ENCODE peak calls at places on chromosome 18, in nine cellular contexts. One of them, this sample, is unnamed. For H3K9me3, the result is how much of the 10 kb centered on the place peaks cover.

GRCh38 chr18:23939366-23939765 is 75.2 kb upstream of the TTC39C start:
- DNase-seq in tibial artery: no peak
- DNase-seq in cardiac muscle cell: peak
- DNase-seq in astrocyte: no peak
- DNase-seq in mucosa of descending colon: no peak
- DNase-seq in lung: no peak
- DNase-seq in upper lobe of right lung: no peak
- DNase-seq in endodermal cell: no peak
- DNase-seq in testis: no peak
- DNase-seq in this sample: no peak

GRCh38 chr18:71036783-71037182 is 747.9 kb downstream of the SOCS6 start:
- DNase-seq in upper lobe of right lung: no peak
- DNase-seq in astrocyte: peak
- DNase-seq in mucosa of descending colon: no peak
- DNase-seq in endodermal cell: no peak
- DNase-seq in tibial artery: no peak
- DNase-seq in testis: no peak
- DNase-seq in cardiac muscle cell: no peak
- DNase-seq in lung: no peak
- DNase-seq in this sample: no peak

GRCh38 chr18:47883771-47884413 is 46.6 kb downstream of the SMAD2 start:
- DNase-seq in endodermal cell: no peak
- DNase-seq in lung: no peak
- DNase-seq in mucosa of descending colon: no peak
- DNase-seq in upper lobe of right lung: no peak
- DNase-seq in astrocyte: peak
- DNase-seq in tibial artery: no peak
- DNase-seq in cardiac muscle cell: no peak
- DNase-seq in testis: no peak
- DNase-seq in this sample: no peak

GRCh38 chr18:58584219-58585127 is 44.4 kb downstream of the ALPK2 start:
- DNase-seq in lung: no peak
- DNase-seq in astrocyte: peak
- DNase-seq in mucosa of descending colon: no peak
- DNase-seq in testis: no peak
- DNase-seq in tibial artery: no peak
- DNase-seq in upper lobe of right lung: no peak
- DNase-seq in endodermal cell: peak
- DNase-seq in cardiac muscle cell: peak
- DNase-seq in this sample: no peak

GRCh38 chr18:11149441-11150270 is at the start of gene PIEZO2:
- DNase-seq in tibial artery: peak
- DNase-seq in mucosa of descending colon: peak
- DNase-seq in lung: peak
- DNase-seq in testis: peak
- DNase-seq in astrocyte: peak
- DNase-seq in cardiac muscle cell: peak
- DNase-seq in upper lobe of right lung: peak
- DNase-seq in endodermal cell: peak
- DNase-seq in this sample: no peak

GRCh38 chr18:3444954-3445353 is 5.0 kb upstream of the TGIF1 start:
- DNase-seq in upper lobe of right lung: no peak
- DNase-seq in lung: no peak
- DNase-seq in astrocyte: no peak
- DNase-seq in endodermal cell: no peak
- DNase-seq in testis: no peak
- DNase-seq in mucosa of descending colon: no peak
- DNase-seq in tibial artery: no peak
- DNase-seq in cardiac muscle cell: no peak
- DNase-seq in this sample: no peak

GRCh38 chr18:3494245-3494526 is 44.2 kb downstream of the TGIF1 start:
- DNase-seq in testis: no peak
- DNase-seq in upper lobe of right lung: no peak
- DNase-seq in astrocyte: no peak
- DNase-seq in endodermal cell: no peak
- DNase-seq in cardiac muscle cell: no peak
- DNase-seq in tibial artery: no peak
- DNase-seq in mucosa of descending colon: no peak
- DNase-seq in lung: no peak
- DNase-seq in this sample: no peak

GRCh38 chr18:22113144-22113813 is 56.1 kb upstream of the GATA6 start:
- DNase-seq in endodermal cell: no peak
- DNase-seq in mucosa of descending colon: peak
- DNase-seq in astrocyte: no peak
- DNase-seq in lung: no peak
- DNase-seq in cardiac muscle cell: no peak
- DNase-seq in testis: no peak
- DNase-seq in upper lobe of right lung: no peak
- DNase-seq in tibial artery: no peak
- DNase-seq in this sample: no peak

GRCh38 chr18:59218018-59218417 is 1.9 kb upstream of the GRP start:
- DNase-seq in mucosa of descending colon: no peak
- DNase-seq in testis: no peak
- DNase-seq in lung: no peak
- DNase-seq in astrocyte: no peak
- DNase-seq in endodermal cell: no peak
- DNase-seq in cardiac muscle cell: no peak
- DNase-seq in tibial artery: no peak
- DNase-seq in upper lobe of right lung: no peak
- DNase-seq in this sample: no peak

GRCh38 chr18:26465431-26465830 is 82.9 kb downstream of the KCTD1 start:
- DNase-seq in cardiac muscle cell: no peak
- DNase-seq in lung: no peak
- DNase-seq in endodermal cell: no peak
- DNase-seq in testis: no peak
- DNase-seq in tibial artery: no peak
- DNase-seq in mucosa of descending colon: no peak
- DNase-seq in upper lobe of right lung: no peak
- DNase-seq in astrocyte: no peak
- DNase-seq in this sample: no peak

GRCh38 chr18:50286391-50287027 is 983 bp downstream of the CXXC1 start:
- DNase-seq in lung: no peak
- DNase-seq in testis: peak
- DNase-seq in cardiac muscle cell: no peak
- DNase-seq in astrocyte: peak
- DNase-seq in endodermal cell: peak
- DNase-seq in tibial artery: no peak
- DNase-seq in mucosa of descending colon: peak
- DNase-seq in upper lobe of right lung: peak
- DNase-seq in this sample: no peak

GRCh38 chr18:44579028-44579692 is 101.5 kb upstream of the SETBP1 start:
- DNase-seq in lung: no peak
- DNase-seq in mucosa of descending colon: no peak
- DNase-seq in testis: no peak
- DNase-seq in astrocyte: peak
- DNase-seq in endodermal cell: peak
- DNase-seq in cardiac muscle cell: peak
- DNase-seq in upper lobe of right lung: no peak
- DNase-seq in tibial artery: no peak
- DNase-seq in this sample: no peak

GRCh38 chr18:37426536-37427080 is 139.0 kb downstream of the CELF4 start:
- DNase-seq in astrocyte: no peak
- DNase-seq in testis: no peak
- DNase-seq in endodermal cell: no peak
- DNase-seq in tibial artery: no peak
- DNase-seq in upper lobe of right lung: no peak
- DNase-seq in cardiac muscle cell: no peak
- DNase-seq in lung: no peak
- DNase-seq in mucosa of descending colon: no peak
- DNase-seq in this sample: no peak

GRCh38 chr18:50203801-50204604 is 9.1 kb upstream of the MYO5B start:
- DNase-seq in lung: peak
- DNase-seq in mucosa of descending colon: peak
- DNase-seq in astrocyte: peak
- DNase-seq in tibial artery: no peak
- DNase-seq in upper lobe of right lung: no peak
- DNase-seq in cardiac muscle cell: peak
- DNase-seq in endodermal cell: peak
- DNase-seq in testis: peak
- DNase-seq in this sample: no peak

GRCh38 chr18:24731981-24732380 is 271.5 kb downstream of the HRH4 start:
- DNase-seq in cardiac muscle cell: no peak
- DNase-seq in mucosa of descending colon: no peak
- DNase-seq in lung: peak
- DNase-seq in testis: no peak
- DNase-seq in tibial artery: no peak
- DNase-seq in upper lobe of right lung: no peak
- DNase-seq in endodermal cell: no peak
- DNase-seq in astrocyte: no peak
- DNase-seq in this sample: no peak

GRCh38 chr18:14106906-14107305 is 25.3 kb downstream of the ZNF519 start:
- DNase-seq in lung: no peak
- DNase-seq in testis: no peak
- DNase-seq in astrocyte: no peak
- DNase-seq in mucosa of descending colon: no peak
- DNase-seq in endodermal cell: no peak
- DNase-seq in cardiac muscle cell: no peak
- DNase-seq in upper lobe of right lung: no peak
- DNase-seq in tibial artery: no peak
- DNase-seq in this sample: no peak
- H3K9me3 ChIP-seq in lung: under half
- H3K9me3 ChIP-seq in testis: under half
- H3K9me3 ChIP-seq in astrocyte: under half
- H3K9me3 ChIP-seq in mucosa of descending colon: under half
- H3K9me3 ChIP-seq in endodermal cell: half or more
- H3K9me3 ChIP-seq in cardiac muscle cell: under half
- H3K9me3 ChIP-seq in upper lobe of right lung: under half
- H3K9me3 ChIP-seq in tibial artery: under half
- H3K9me3 ChIP-seq in this sample: under half

GRCh38 chr18:35603528-35603927 is 22.0 kb downstream of the GALNT1 start:
- DNase-seq in testis: no peak
- DNase-seq in astrocyte: no peak
- DNase-seq in mucosa of descending colon: no peak
- DNase-seq in cardiac muscle cell: no peak
- DNase-seq in lung: no peak
- DNase-seq in endodermal cell: no peak
- DNase-seq in tibial artery: no peak
- DNase-seq in upper lobe of right lung: no peak
- DNase-seq in this sample: no peak
- H3K9me3 ChIP-seq in testis: under half
- H3K9me3 ChIP-seq in astrocyte: under half
- H3K9me3 ChIP-seq in mucosa of descending colon: under half
- H3K9me3 ChIP-seq in cardiac muscle cell: under half
- H3K9me3 ChIP-seq in lung: under half
- H3K9me3 ChIP-seq in endodermal cell: under half
- H3K9me3 ChIP-seq in tibial artery: under half
- H3K9me3 ChIP-seq in upper lobe of right lung: under half
- H3K9me3 ChIP-seq in this sample: under half

DNA sequence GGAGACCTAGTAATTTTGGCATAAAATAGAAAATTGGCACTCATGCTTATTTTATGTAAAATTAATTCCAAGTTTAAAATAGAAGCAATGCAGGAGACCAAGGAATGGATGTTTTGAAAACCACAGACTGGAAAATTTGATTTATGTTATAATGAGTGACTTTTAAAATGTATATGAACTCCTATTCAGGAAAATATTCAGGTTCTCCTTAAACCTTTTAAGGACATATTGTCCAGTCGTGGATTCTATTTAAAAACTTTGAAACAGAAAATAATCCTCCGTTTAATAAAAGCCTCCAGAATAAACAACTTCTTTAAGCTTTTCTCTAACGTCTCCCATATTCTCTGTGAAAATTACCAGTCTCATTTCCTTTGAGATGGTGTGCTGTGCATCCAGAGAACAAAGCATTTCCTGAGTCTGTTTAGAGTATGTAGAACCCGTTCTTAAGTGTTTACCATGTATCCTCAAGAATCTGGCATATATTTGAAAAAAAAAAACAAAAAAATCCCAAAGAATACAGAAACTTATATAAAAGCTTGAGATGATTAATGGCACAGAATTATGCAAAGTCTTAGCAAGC is 8.6 kb upstream of the YES1 start:
- DNase-seq in testis: no peak
- DNase-seq in astrocyte: no peak
- DNase-seq in upper lobe of right lung: no peak
- DNase-seq in tibial artery: no peak
- DNase-seq in lung: no peak
- DNase-seq in endodermal cell: no peak
- DNase-seq in cardiac muscle cell: no peak
- DNase-seq in mucosa of descending colon: no peak
- DNase-seq in this sample: no peak
- H3K9me3 ChIP-seq in testis: under half
- H3K9me3 ChIP-seq in astrocyte: under half
- H3K9me3 ChIP-seq in upper lobe of right lung: under half
- H3K9me3 ChIP-seq in tibial artery: under half
- H3K9me3 ChIP-seq in lung: under half
- H3K9me3 ChIP-seq in endodermal cell: under half
- H3K9me3 ChIP-seq in cardiac muscle cell: under half
- H3K9me3 ChIP-seq in mucosa of descending colon: under half
- H3K9me3 ChIP-seq in this sample: under half

GRCh38 chr18:66724664-66725356 is 120.9 kb upstream of the CDH19 start:
- DNase-seq in cardiac muscle cell: no peak
- DNase-seq in lung: peak
- DNase-seq in endodermal cell: no peak
- DNase-seq in upper lobe of right lung: no peak
- DNase-seq in mucosa of descending colon: peak
- DNase-seq in testis: peak
- DNase-seq in tibial artery: no peak
- DNase-seq in astrocyte: peak
- DNase-seq in this sample: no peak
- H3K9me3 ChIP-seq in cardiac muscle cell: under half
- H3K9me3 ChIP-seq in lung: under half
- H3K9me3 ChIP-seq in endodermal cell: under half
- H3K9me3 ChIP-seq in upper lobe of right lung: under half
- H3K9me3 ChIP-seq in mucosa of descending colon: under half
- H3K9me3 ChIP-seq in testis: under half
- H3K9me3 ChIP-seq in tibial artery: under half
- H3K9me3 ChIP-seq in astrocyte: under half
- H3K9me3 ChIP-seq in this sample: under half

GRCh38 chr18:56000041-56000440 is 412.0 kb upstream of the TCF4 start:
- DNase-seq in astrocyte: no peak
- DNase-seq in cardiac muscle cell: no peak
- DNase-seq in mucosa of descending colon: no peak
- DNase-seq in testis: no peak
- DNase-seq in lung: no peak
- DNase-seq in tibial artery: no peak
- DNase-seq in endodermal cell: no peak
- DNase-seq in upper lobe of right lung: no peak
- DNase-seq in this sample: no peak

GRCh38 chr18:55997156-55997561 is 409.2 kb upstream of the TCF4 start:
- DNase-seq in tibial artery: no peak
- DNase-seq in upper lobe of right lung: no peak
- DNase-seq in mucosa of descending colon: no peak
- DNase-seq in endodermal cell: no peak
- DNase-seq in testis: no peak
- DNase-seq in lung: no peak
- DNase-seq in astrocyte: no peak
- DNase-seq in cardiac muscle cell: no peak
- DNase-seq in this sample: no peak

GRCh38 chr18:56001576-56001975 is 413.6 kb upstream of the TCF4 start:
- DNase-seq in testis: no peak
- DNase-seq in upper lobe of right lung: no peak
- DNase-seq in endodermal cell: no peak
- DNase-seq in cardiac muscle cell: no peak
- DNase-seq in astrocyte: peak
- DNase-seq in lung: no peak
- DNase-seq in mucosa of descending colon: no peak
- DNase-seq in tibial artery: no peak
- DNase-seq in this sample: no peak

GRCh38 chr18:55998071-55998522 is 410.1 kb upstream of the TCF4 start:
- DNase-seq in mucosa of descending colon: no peak
- DNase-seq in endodermal cell: peak
- DNase-seq in cardiac muscle cell: peak
- DNase-seq in testis: no peak
- DNase-seq in upper lobe of right lung: no peak
- DNase-seq in tibial artery: no peak
- DNase-seq in lung: no peak
- DNase-seq in astrocyte: peak
- DNase-seq in this sample: no peak

GRCh38 chr18:55999641-56000040 is 411.6 kb upstream of the TCF4 start:
- DNase-seq in mucosa of descending colon: no peak
- DNase-seq in lung: no peak
- DNase-seq in upper lobe of right lung: no peak
- DNase-seq in testis: no peak
- DNase-seq in tibial artery: no peak
- DNase-seq in astrocyte: no peak
- DNase-seq in cardiac muscle cell: no peak
- DNase-seq in endodermal cell: no peak
- DNase-seq in this sample: no peak
- H3K9me3 ChIP-seq in mucosa of descending colon: under half
- H3K9me3 ChIP-seq in lung: under half
- H3K9me3 ChIP-seq in upper lobe of right lung: under half
- H3K9me3 ChIP-seq in testis: under half
- H3K9me3 ChIP-seq in tibial artery: under half
- H3K9me3 ChIP-seq in astrocyte: under half
- H3K9me3 ChIP-seq in cardiac muscle cell: under half
- H3K9me3 ChIP-seq in endodermal cell: under half
- H3K9me3 ChIP-seq in this sample: under half